ENCODE peak calls at places on chromosomes 3 and 15, in five cellular contexts. I is cardiac muscle cell, J is IMR-90, T is BE2C, C is H1. Z is an unnamed sample. For H3K36me3, the result is how much of the 10 kb centered on the place peaks cover.

GRCh38 chr3:6799264-6799915 is 61.5 kb upstream of the GRM7 start:
- DNase-seq in I (peak), J (no peak), T (peak), C (peak), Z (no peak)

GRCh38 chr3:128235207-128235933 is 82.1 kb downstream of the EEFSEC start:
- DNase-seq in I (no peak), J (peak), T (no peak), C (no peak), Z (no peak)

GRCh38 chr3:45608885-45609284 is 14.3 kb downstream of the LIMD1 start:
- DNase-seq in I (peak), J (peak), T (no peak), C (no peak), Z (no peak)

GRCh38 chr3:173743111-173743510 is 345.6 kb downstream of the NLGN1 start:
- DNase-seq in I (no peak), J (peak), T (no peak), C (no peak), Z (no peak)

GRCh38 chr3:128503164-128503651 is 10.2 kb upstream of the GATA2 start:
- DNase-seq in I (no peak), J (no peak), T (peak), C (peak), Z (no peak)

GRCh38 chr3:117603097-117603496 is 893.5 kb downstream of the TUSC7 start:
- DNase-seq in I (no peak), J (no peak), T (no peak), C (no peak), Z (no peak)

GRCh38 chr15:60374628-60375081 is 23.1 kb downstream of the ANXA2 start:
- DNase-seq in I (peak), J (peak), T (peak), C (no peak), Z (peak)

GRCh38 chr3:140442621-140443020 is 235.2 kb upstream of the TRIM42 start:
- DNase-seq in I (no peak), J (no peak), T (no peak), C (no peak), Z (no peak)

GRCh38 chr3:127541320-127541719 is 49.2 kb downstream of the TPRA1 start:
- DNase-seq in I (no peak), J (no peak), T (no peak), C (no peak), Z (no peak)

GRCh38 chr3:179811321-179812095 is 158.7 kb downstream of the USP13 start:
- DNase-seq in I (peak), J (peak), T (peak), C (no peak), Z (peak)

GRCh38 chr3:166291510-166291909 is 454.3 kb upstream of the BCHE start:
- DNase-seq in I (no peak), J (no peak), T (no peak), C (peak), Z (no peak)

GRCh38 chr3:65126527-65127440 is 439.0 kb upstream of the ADAMTS9 start:
- DNase-seq in I (peak), J (peak), T (no peak), C (no peak), Z (no peak)

GRCh38 chr15:76994001-76994400 is 925 bp upstream of the PSTPIP1 start:
- DNase-seq in I (no peak), J (no peak), T (no peak), C (no peak), Z (no peak)

GRCh38 chr15:65189102-65189740 is 4.1 kb upstream of the CLPX start:
- DNase-seq in I (peak), J (peak), T (peak), C (peak), Z (no peak)

GRCh38 chr3:43378066-43378935 is 92.0 kb downstream of the SNRK start:
- DNase-seq in I (peak), J (peak), T (peak), C (no peak), Z (no peak)

GRCh38 chr3:193590088-193590856 is 2.7 kb upstream of the OPA1 start:
- DNase-seq in I (peak), J (peak), T (no peak), C (no peak), Z (peak)

GRCh38 chr3:128237348-128238099 is 84.2 kb downstream of the EEFSEC start:
- DNase-seq in I (no peak), J (no peak), T (peak), C (peak), Z (no peak)

GRCh38 chr3:105866656-105867653 is 1.9 kb downstream of the CBLB start:
- DNase-seq in I (peak), J (peak), T (peak), C (no peak), Z (no peak)

GRCh38 chr3:25856902-25857518 is 67.1 kb downstream of the OXSM start:
- DNase-seq in I (peak), J (peak), T (no peak), C (no peak), Z (no peak)

GRCh38 chr15:56737791-56738190 is 4.5 kb upstream of the ZNF280D start:
- DNase-seq in I (no peak), J (no peak), T (no peak), C (no peak), Z (no peak)

GRCh38 chr15:101052681-101053121 is 133.5 kb downstream of the LRRK1 start:
- DNase-seq in I (no peak), J (no peak), T (no peak), C (no peak), Z (no peak)

GRCh38 chr15:40828447-40829036 is at the start of gene PPP1R14D:
- DNase-seq in I (no peak), J (no peak), T (no peak), C (no peak), Z (no peak)

GRCh38 chr3:182570934-182571594 is 222.2 kb upstream of the ATP11B start:
- DNase-seq in I (no peak), J (no peak), T (no peak), C (no peak), Z (no peak)

GRCh38 chr15:63892794-63893441 is 59.2 kb upstream of the HERC1 start:
- DNase-seq in I (no peak), J (no peak), T (no peak), C (no peak), Z (no peak)

GRCh38 chr15:31398677-31399260 is 72.1 kb downstream of the KLF13 start:
- DNase-seq in I (peak), J (no peak), T (peak), C (no peak), Z (no peak)

GRCh38 chr3:25982756-25983155 is 192.9 kb downstream of the OXSM start:
- DNase-seq in I (no peak), J (no peak), T (no peak), C (no peak), Z (no peak)

GRCh38 chr3:74630602-74631001 is 16.1 kb upstream of the CNTN3 start:
- DNase-seq in I (peak), J (peak), T (no peak), C (no peak), Z (no peak)

GRCh38 chr3:69378112-69378799 is 7.6 kb downstream of the FRMD4B start:
- DNase-seq in I (no peak), J (no peak), T (no peak), C (no peak), Z (no peak)

GRCh38 chr15:59199775-59200465 is 6.7 kb upstream of the LDHAL6B start:
- DNase-seq in I (peak), J (peak), T (no peak), C (no peak), Z (peak)

DNA sequence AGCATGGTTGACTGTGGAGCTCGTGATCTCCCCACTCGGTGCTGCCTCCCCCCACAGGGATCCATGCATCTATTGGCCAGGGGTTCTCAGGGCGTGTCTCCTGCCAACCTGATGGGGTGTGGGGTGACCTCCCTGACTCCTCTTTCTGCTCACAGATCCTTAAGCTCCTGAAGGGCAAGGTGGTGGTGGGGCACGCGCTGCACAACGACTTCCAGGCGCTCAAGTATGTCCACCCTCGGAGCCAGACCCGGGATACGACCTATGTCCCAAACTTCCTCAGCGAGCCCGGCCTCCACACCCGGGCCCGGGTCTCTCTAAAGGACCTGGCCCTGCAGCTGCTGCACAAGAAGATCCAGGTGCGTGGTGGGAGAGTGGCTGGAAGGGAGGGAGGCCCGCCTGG is 7.9 kb downstream of the AEN start:
- DNase-seq in I (no peak), J (no peak), T (no peak), C (no peak), Z (no peak)
- H3K36me3 ChIP-seq in I (under half), J (half or more), T (half or more), C (half or more), Z (under half)

DNA sequence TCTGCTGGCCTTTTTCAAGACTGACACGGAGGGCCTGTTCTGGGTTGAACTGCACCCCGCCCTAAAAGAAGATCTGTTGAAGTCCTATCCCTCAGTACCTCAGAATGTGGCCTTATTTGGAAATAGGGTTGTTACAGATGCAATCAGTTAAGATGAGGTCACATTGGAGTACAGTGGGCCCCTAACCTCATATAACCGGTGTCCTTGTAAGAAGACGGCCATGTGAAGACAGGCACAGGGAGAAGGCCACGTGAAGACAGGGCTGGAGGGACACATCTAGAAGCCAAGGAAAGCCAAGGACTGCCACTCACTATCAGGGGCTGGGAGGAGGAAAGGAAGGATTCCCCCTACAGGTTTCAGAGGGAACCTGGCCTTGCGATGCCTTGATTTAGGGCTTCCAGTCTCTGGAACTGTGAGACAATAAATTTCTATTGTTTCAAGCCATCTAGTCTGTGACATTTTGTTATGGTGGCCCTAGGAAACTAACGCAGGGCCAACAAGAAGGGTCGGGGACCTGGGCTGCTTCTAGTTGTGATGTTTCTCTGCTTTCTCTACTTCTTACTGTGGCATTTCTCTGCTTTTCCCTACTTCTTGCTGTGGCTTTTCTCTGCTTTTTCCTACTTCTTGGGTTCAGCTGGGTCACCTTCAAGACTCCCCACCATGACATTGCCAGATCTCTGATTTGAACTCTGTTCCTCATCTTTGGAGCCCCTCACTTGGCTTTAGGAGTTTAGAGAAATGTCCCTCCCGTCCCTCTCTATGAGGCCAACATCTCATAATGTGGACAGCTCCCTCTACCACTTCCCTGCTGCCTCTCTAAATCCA is 4.8 kb upstream of the CCDC174 start:
- DNase-seq in I (no peak), J (no peak), T (no peak), C (no peak), Z (no peak)
- TF ChIP-seq CTCF in I (peak), J (no peak), T (peak), C (peak), Z (no peak)

GRCh38 chr3:32842531-32842931 is 24.7 kb downstream of the TRIM71 start:
- DNase-seq in I (no peak), J (no peak), T (no peak), C (no peak), Z (no peak)
- H3K4me3 ChIP-seq in I (no peak), J (no peak), T (no peak), C (peak), Z (no peak)

GRCh38 chr15:44657378-44657777 is 6.1 kb downstream of the SPG11 start:
- DNase-seq in I (no peak), J (no peak), T (no peak), C (no peak), Z (no peak)

GRCh38 chr15:44656241-44656640 is 7.2 kb downstream of the SPG11 start:
- DNase-seq in I (no peak), J (no peak), T (no peak), C (no peak), Z (no peak)

GRCh38 chr15:44659041-44659440 is 4.4 kb downstream of the SPG11 start:
- DNase-seq in I (no peak), J (no peak), T (no peak), C (no peak), Z (no peak)

GRCh38 chr15:44656913-44657312 is 6.5 kb downstream of the SPG11 start:
- DNase-seq in I (no peak), J (no peak), T (no peak), C (no peak), Z (no peak)

DNA sequence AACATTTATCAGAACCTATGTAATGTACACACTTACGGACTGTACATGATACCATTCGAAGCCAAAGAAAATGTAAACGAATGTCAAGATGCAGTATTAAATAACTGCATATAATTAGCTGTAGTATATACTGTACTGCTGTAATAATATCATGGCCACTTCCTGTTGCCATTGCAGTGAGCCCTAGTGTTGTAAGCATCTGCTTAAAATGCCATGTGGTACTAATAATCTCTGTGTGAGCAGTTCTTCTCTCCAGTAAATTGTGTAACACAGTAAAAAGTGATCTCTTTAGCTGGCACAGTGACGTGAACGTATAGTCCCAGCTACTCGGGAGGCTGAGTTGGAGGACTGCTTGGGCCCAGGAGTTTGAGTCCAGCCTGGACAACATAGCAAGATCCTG is 8.6 kb downstream of the SPG11 start:
- DNase-seq in I (peak), J (peak), T (no peak), C (no peak), Z (no peak)
- H3K36me3 ChIP-seq in I (under half), J (under half), T (under half), C (under half), Z (under half)

GRCh38 chr3:11271986-11272904 is at the start of gene ATG7:
- DNase-seq in I (peak), J (peak), T (peak), C (peak), Z (peak)
- TF ChIP-seq CTCF in I (no peak), J (no peak), T (no peak), C (no peak), Z (no peak)

GRCh38 chr3:159818399-159818798 is 170.2 kb upstream of the IL12A start:
- DNase-seq in I (no peak), J (no peak), T (peak), C (peak), Z (no peak)

GRCh38 chr3:159817136-159817535 is 171.5 kb upstream of the IL12A start:
- DNase-seq in I (no peak), J (no peak), T (no peak), C (no peak), Z (no peak)

GRCh38 chr3:159817571-159817970 is 171.1 kb upstream of the IL12A start:
- DNase-seq in I (no peak), J (no peak), T (no peak), C (no peak), Z (no peak)

GRCh38 chr3:159816507-159816906 is 172.1 kb upstream of the IL12A start:
- DNase-seq in I (no peak), J (no peak), T (no peak), C (no peak), Z (no peak)

GRCh38 chr3:159814161-159814560 is 174.5 kb upstream of the IL12A start:
- DNase-seq in I (no peak), J (peak), T (no peak), C (no peak), Z (no peak)
- H3K4me3 ChIP-seq in I (no peak), J (no peak), T (no peak), C (no peak), Z (no peak)

GRCh38 chr3:120399372-120399771 is 50.2 kb upstream of the LRRC58 start:
- DNase-seq in I (no peak), J (no peak), T (no peak), C (no peak), Z (no peak)
- H3K36me3 ChIP-seq in I (half or more), J (half or more), T (under half), C (half or more), Z (under half)

GRCh38 chr3:53862241-53862640 is 15.9 kb downstream of the IL17RB start:
- DNase-seq in I (no peak), J (no peak), T (no peak), C (no peak), Z (no peak)

GRCh38 chr3:53859178-53859577 is 12.8 kb downstream of the IL17RB start:
- DNase-seq in I (no peak), J (no peak), T (no peak), C (no peak), Z (no peak)

GRCh38 chr3:53856964-53857363 is 10.6 kb downstream of the IL17RB start:
- DNase-seq in I (no peak), J (no peak), T (no peak), C (no peak), Z (no peak)

GRCh38 chr3:53860196-53860595 is 13.8 kb downstream of the IL17RB start:
- DNase-seq in I (no peak), J (no peak), T (no peak), C (no peak), Z (no peak)

DNA sequence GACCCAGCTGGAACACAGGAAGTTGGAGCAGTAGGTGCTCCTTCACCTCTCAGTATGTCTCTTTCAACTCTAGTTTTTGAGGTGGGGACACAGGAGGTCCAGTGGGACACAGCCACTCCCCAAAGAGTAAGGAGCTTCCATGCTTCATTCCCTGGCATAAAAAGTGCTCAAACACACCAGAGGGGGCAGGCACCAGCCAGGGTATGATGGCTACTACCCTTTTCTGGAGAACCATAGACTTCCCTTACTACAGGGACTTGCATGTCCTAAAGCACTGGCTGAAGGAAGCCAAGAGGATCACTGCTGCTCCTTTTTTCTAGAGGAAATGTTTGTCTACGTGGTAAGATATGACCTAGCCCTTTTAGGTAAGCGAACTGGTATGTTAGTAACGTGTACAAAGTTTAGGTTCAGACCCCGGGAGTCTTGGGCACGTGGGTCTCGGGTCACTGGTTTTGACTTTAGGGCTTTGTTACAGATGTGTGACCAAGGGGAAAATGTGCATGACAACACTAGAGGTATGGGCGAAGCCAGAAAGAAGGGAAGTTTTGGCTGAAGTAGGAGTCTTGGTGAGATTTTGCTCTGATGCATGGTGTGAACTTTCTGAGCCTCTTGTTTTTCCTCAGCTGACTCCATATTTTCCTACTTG is 11.9 kb downstream of the IL17RB start:
- DNase-seq in I (no peak), J (no peak), T (no peak), C (no peak), Z (no peak)
- TF ChIP-seq CTCF in I (no peak), J (no peak), T (no peak), C (peak), Z (no peak)

Z was measured in kidney epithelial cell.